ENCODE peak calls at places on chromosomes 6 and 20, in ten cellular contexts. B, O, A, F, K, T, G, Q, L and I are unnamed samples.

GRCh38 chr6:90605749-90606344 is 19.0 kb upstream of the MAP3K7 start:
- DNase-seq in B (no peak), Q (no peak), T (no peak), F (no peak), K (no peak), A (no peak), L (no peak), G (no peak), O (no peak), I (no peak)

GRCh38 chr20:37194616-37195015 is 15.3 kb upstream of the MROH8 start:
- DNase-seq in B (no peak), T (no peak), Q (no peak), G (no peak), L (no peak), O (no peak), F (no peak), K (no peak), A (no peak), I (no peak)

GRCh38 chr20:35490736-35491181 is 35.4 kb downstream of the CEP250 start:
- DNase-seq in O (peak; percentile 86), L (no peak), B (no peak), K (no peak), A (no peak), T (no peak), F (peak; percentile 77), G (no peak), Q (peak; percentile 14), I (peak; percentile 33)

GRCh38 chr6:170063431-170063830 is 227.4 kb downstream of the DLL1 start:
- DNase-seq in O (no peak), B (no peak), Q (no peak), T (no peak), G (no peak), F (no peak), K (no peak), A (no peak), L (no peak), I (no peak)

GRCh38 chr6:2721219-2721618 is 29.5 kb downstream of the MYLK4 start:
- DNase-seq in K (no peak), T (no peak), Q (no peak), L (no peak), B (no peak), A (no peak), G (no peak), F (no peak), O (no peak), I (no peak)

GRCh38 chr6:99458319-99458718 is 33.2 kb upstream of the PNISR start:
- DNase-seq in G (peak; percentile 58), O (peak; percentile 31), Q (no peak), T (peak; percentile 21), F (peak; percentile 20), A (no peak), K (peak; percentile 30), B (no peak), L (no peak), I (peak; percentile 39)

GRCh38 chr6:79586548-79586947 is 44.6 kb upstream of the SH3BGRL2 start:
- DNase-seq in O (no peak), K (peak; percentile 36), L (no peak), A (no peak), B (peak; percentile 24), Q (no peak), F (no peak), G (peak; percentile 54), T (peak; percentile 48), I (peak; percentile 29)

GRCh38 chr6:154613137-154613676 is 102.7 kb upstream of the CNKSR3 start:
- DNase-seq in Q (no peak), G (no peak), B (no peak), F (no peak), L (no peak), K (peak; percentile 87), A (no peak), T (no peak), O (no peak), I (peak; percentile 85)

GRCh38 chr20:48824830-48825550 is 2.8 kb downstream of the PREX1 start:
- DNase-seq in G (no peak), Q (no peak), A (no peak), L (no peak), O (peak; percentile 30), F (no peak), B (peak; percentile 34), K (no peak), T (no peak), I (no peak)

GRCh38 chr6:158707826-158708225 is 58.0 kb downstream of the SYTL3 start:
- DNase-seq in F (no peak), T (no peak), A (no peak), K (no peak), Q (no peak), G (no peak), L (no peak), B (no peak), O (peak; percentile 45), I (no peak)

GRCh38 chr20:32823078-32823477 is 3.3 kb downstream of the MAPRE1 start:
- DNase-seq in T (no peak), B (peak; percentile 66), L (no peak), F (no peak), A (no peak), K (peak; percentile 86), G (peak; percentile 29), O (no peak), Q (no peak), I (no peak)

GRCh38 chr20:53100476-53100911 is 128.3 kb downstream of the TSHZ2 start:
- DNase-seq in A (no peak), F (no peak), O (no peak), L (no peak), K (no peak), G (no peak), B (no peak), T (no peak), Q (no peak), I (peak; percentile 92)

GRCh38 chr6:18388942-18389341 is 1.8 kb downstream of the RNF144B start:
- DNase-seq in Q (no peak), G (peak; percentile 5), O (no peak), K (peak; percentile 86), T (no peak), B (no peak), F (no peak), L (no peak), A (no peak), I (no peak)

GRCh38 chr6:35177139-35177538 is 36.0 kb upstream of the TCP11 start:
- DNase-seq in B (no peak), T (no peak), K (peak; percentile 40), F (no peak), O (no peak), A (no peak), G (no peak), L (no peak), Q (no peak), I (no peak)

GRCh38 chr6:166005846-166006592 is 161.6 kb downstream of the TBXT start:
- DNase-seq in K (peak; percentile 76), O (no peak), T (peak; percentile 72), Q (no peak), L (peak; percentile 77), B (peak; percentile 48), F (no peak), G (peak; percentile 93), A (peak; percentile 79), I (no peak)

GRCh38 chr6:13953061-13953705 is 28.4 kb downstream of the RNF182 start:
- DNase-seq in G (peak; percentile 19), A (no peak), O (no peak), B (no peak), K (peak; percentile 84), T (no peak), F (no peak), Q (no peak), L (no peak), I (no peak)

GRCh38 chr6:120960761-120961160 is 373.5 kb downstream of the TBC1D32 start:
- DNase-seq in F (no peak), O (no peak), L (no peak), T (no peak), A (no peak), K (no peak), B (no peak), G (no peak), Q (no peak), I (no peak)

GRCh38 chr6:130367767-130368166 is 1.9 kb downstream of the TMEM200A start:
- DNase-seq in F (no peak), K (no peak), G (no peak), L (no peak), T (no peak), A (no peak), Q (no peak), B (no peak), O (no peak), I (no peak)

GRCh38 chr6:34144581-34145160 is 1.2 kb downstream of the GRM4 start:
- DNase-seq in F (no peak), T (no peak), A (no peak), G (no peak), O (no peak), L (no peak), B (peak; percentile 50), K (no peak), Q (no peak), I (no peak)

GRCh38 chr6:47146426-47147174 is 104.5 kb upstream of the ADGRF1 start:
- DNase-seq in G (no peak), F (no peak), O (no peak), A (no peak), Q (no peak), T (no peak), B (no peak), L (no peak), K (peak; percentile 82), I (no peak)

GRCh38 chr20:35171753-35172433 is at the start of gene PROCR:
- DNase-seq in A (peak; percentile 90), L (peak; percentile 76), Q (no peak), T (peak; percentile 73), F (peak; percentile 1), O (no peak), G (peak; percentile 96), K (peak; percentile 98), B (peak; percentile 96), I (no peak)

GRCh38 chr20:8438748-8439147 is 306.7 kb downstream of the PLCB1 start:
- DNase-seq in A (no peak), T (no peak), G (no peak), B (no peak), L (no peak), O (no peak), K (no peak), F (no peak), Q (no peak), I (no peak)

GRCh38 chr6:15063253-15063853 is 182.5 kb upstream of the JARID2 start:
- DNase-seq in F (no peak), L (no peak), T (no peak), K (peak; percentile 46), O (peak; percentile 10), G (no peak), B (no peak), Q (no peak), A (peak; percentile 22), I (no peak)

GRCh38 chr20:6956574-6956973 is 189.1 kb downstream of the BMP2 start:
- DNase-seq in A (no peak), O (no peak), L (no peak), B (no peak), K (no peak), T (no peak), G (no peak), F (no peak), Q (no peak), I (peak; percentile 14)

GRCh38 chr6:151763938-151764680 is 43.4 kb upstream of the ESR1 start:
- DNase-seq in L (peak; percentile 91), F (peak; percentile 29), O (peak; percentile 46), G (peak; percentile 53), B (peak; percentile 80), K (peak; percentile 61), T (peak; percentile 97), A (peak; percentile 96), Q (peak; percentile 10), I (peak; percentile 88)

GRCh38 chr6:107237992-107238660 is 122.8 kb upstream of the BEND3 start:
- DNase-seq in Q (no peak), O (no peak), T (no peak), B (no peak), G (no peak), L (no peak), F (no peak), A (no peak), K (peak; percentile 31), I (no peak)

GRCh38 chr6:130885392-130886192 is 58.4 kb downstream of the SMLR1 start:
- DNase-seq in T (peak; percentile 66), K (peak; percentile 77), B (peak; percentile 72), O (peak; percentile 83), G (peak; percentile 75), L (no peak), F (peak; percentile 69), Q (peak; percentile 4), A (no peak), I (peak; percentile 83)

GRCh38 chr20:44349349-44349748 is 6.2 kb upstream of the HNF4A start:
- DNase-seq in F (no peak), Q (no peak), A (no peak), G (no peak), L (no peak), O (no peak), B (no peak), T (no peak), K (no peak), I (no peak)